ENCODE peak calls at places on chromosome 1, in eight cellular contexts. V, A, P, W, Y, Z, E and C are unnamed samples.

GRCh38 chr1:29624747-29625420 is 388.6 kb downstream of the PTPRU start:
- DNase-seq in P (no peak), W (no peak), Y (no peak), Z (no peak), E (no peak), V (no peak), A (no peak), C (no peak)

GRCh38 chr1:40640314-40641076 is 25.0 kb downstream of the RIMS3 start:
- DNase-seq in P (no peak), Z (no peak), V (no peak), Y (no peak), W (no peak), E (no peak), A (no peak), C (no peak)

GRCh38 chr1:2177946-2178538 is 16.5 kb downstream of the FAAP20 start:
- DNase-seq in V (no peak), Z (no peak), Y (no peak), P (no peak), E (no peak), W (no peak), A (no peak), C (no peak)

GRCh38 chr1:208449951-208450350 is 205.8 kb upstream of the PLXNA2 start:
- DNase-seq in Z (no peak), Y (no peak), E (no peak), A (no peak), W (no peak), V (no peak), P (no peak), C (no peak)

GRCh38 chr1:34379911-34380310 is 203.2 kb downstream of the C1orf94 start:
- DNase-seq in V (no peak), P (no peak), Y (no peak), E (no peak), A (no peak), Z (no peak), W (no peak), C (no peak)

GRCh38 chr1:190344454-190344853 is 133.2 kb downstream of the BRINP3 start:
- DNase-seq in A (no peak), W (no peak), E (no peak), P (no peak), Z (no peak), Y (no peak), V (no peak), C (no peak)

GRCh38 chr1:155105604-155106011 is 22.1 kb upstream of the EFNA1 start:
- DNase-seq in Z (no peak), P (no peak), Y (peak; percentile 21), V (no peak), W (no peak), A (no peak), E (no peak), C (no peak)

GRCh38 chr1:48889615-48890014 is 112.9 kb upstream of the BEND5 start:
- DNase-seq in Z (no peak), A (no peak), P (no peak), Y (no peak), V (no peak), W (no peak), E (no peak), C (no peak)

GRCh38 chr1:58904299-58905125 is 120.7 kb upstream of the JUN start:
- DNase-seq in E (no peak), W (no peak), A (no peak), V (no peak), Z (no peak), P (no peak), Y (no peak), C (no peak)

GRCh38 chr1:232162001-232162400 is 467.9 kb downstream of the SIPA1L2 start:
- DNase-seq in Z (no peak), W (no peak), A (no peak), P (no peak), E (no peak), Y (no peak), V (no peak), C (no peak)

GRCh38 chr1:223542831-223543230 is 122.7 kb downstream of the CAPN8 start:
- DNase-seq in Z (no peak), V (no peak), Y (no peak), A (no peak), E (no peak), P (no peak), W (no peak), C (no peak)

GRCh38 chr1:18290740-18291412 is 183.3 kb downstream of the IGSF21 start:
- DNase-seq in Y (no peak), Z (no peak), A (no peak), E (no peak), W (no peak), P (no peak), V (no peak), C (no peak)

GRCh38 chr1:91826248-91826647 is 59.7 kb downstream of the TGFBR3 start:
- DNase-seq in A (no peak), E (no peak), P (no peak), Y (no peak), Z (no peak), W (no peak), V (no peak), C (no peak)

GRCh38 chr1:39293375-39294070 is 89.0 kb downstream of the MACF1 start:
- DNase-seq in V (no peak), P (no peak), Y (peak; percentile 47), Z (no peak), E (no peak), W (no peak), A (peak; percentile 31), C (peak; percentile 31)